ENCODE peak calls at places on chromosomes 7 and 10, in five cellular contexts. One of them, this sample, is unnamed.

GRCh38 chr10:33298893-33299292 is 35.6 kb downstream of the NRP1 start:
- DNase-seq in tibial artery: no peak
- DNase-seq in AG04449: no peak
- DNase-seq in brain microvascular endothelial cell: no peak
- DNase-seq in Panc1: no peak
- DNase-seq in this sample: no peak

GRCh38 chr10:12787297-12787696 is 214.2 kb downstream of the CCDC3 start:
- DNase-seq in tibial artery: no peak
- DNase-seq in AG04449: no peak
- DNase-seq in brain microvascular endothelial cell: no peak
- DNase-seq in Panc1: no peak
- DNase-seq in this sample: no peak

GRCh38 chr10:17599089-17599488 is 18.1 kb downstream of the HACD1 start:
- DNase-seq in tibial artery: no peak
- DNase-seq in AG04449: no peak
- DNase-seq in brain microvascular endothelial cell: peak
- DNase-seq in Panc1: no peak
- DNase-seq in this sample: no peak

GRCh38 chr10:98045785-98046389 is 15.5 kb upstream of the CRTAC1 start:
- DNase-seq in tibial artery: no peak
- DNase-seq in AG04449: no peak
- DNase-seq in brain microvascular endothelial cell: peak
- DNase-seq in Panc1: peak
- DNase-seq in this sample: no peak

GRCh38 chr7:17301491-17302101 is 3.1 kb downstream of the AHR start:
- DNase-seq in tibial artery: no peak
- DNase-seq in AG04449: no peak
- DNase-seq in brain microvascular endothelial cell: peak
- DNase-seq in Panc1: no peak
- DNase-seq in this sample: no peak

GRCh38 chr10:61888744-61889143 is 12.8 kb upstream of the ARID5B start:
- DNase-seq in tibial artery: no peak
- DNase-seq in AG04449: no peak
- DNase-seq in brain microvascular endothelial cell: no peak
- DNase-seq in Panc1: no peak
- DNase-seq in this sample: no peak

GRCh38 chr7:47653550-47654351 is 71.8 kb upstream of the TNS3 start:
- DNase-seq in tibial artery: no peak
- DNase-seq in AG04449: no peak
- DNase-seq in brain microvascular endothelial cell: peak
- DNase-seq in Panc1: no peak
- DNase-seq in this sample: no peak

GRCh38 chr7:20331912-20332317 is 1.2 kb downstream of the ITGB8 start:
- DNase-seq in tibial artery: no peak
- DNase-seq in AG04449: no peak
- DNase-seq in brain microvascular endothelial cell: no peak
- DNase-seq in Panc1: no peak
- DNase-seq in this sample: no peak

GRCh38 chr7:116501425-116502167 is 2.1 kb downstream of the CAV2 start:
- DNase-seq in tibial artery: no peak
- DNase-seq in AG04449: no peak
- DNase-seq in brain microvascular endothelial cell: peak
- DNase-seq in Panc1: no peak
- DNase-seq in this sample: no peak
- H3K4me3 ChIP-seq in tibial artery: peak
- H3K4me3 ChIP-seq in AG04449: peak
- H3K4me3 ChIP-seq in brain microvascular endothelial cell: peak
- H3K4me3 ChIP-seq in Panc1: peak
- H3K4me3 ChIP-seq in this sample: peak

DNA sequence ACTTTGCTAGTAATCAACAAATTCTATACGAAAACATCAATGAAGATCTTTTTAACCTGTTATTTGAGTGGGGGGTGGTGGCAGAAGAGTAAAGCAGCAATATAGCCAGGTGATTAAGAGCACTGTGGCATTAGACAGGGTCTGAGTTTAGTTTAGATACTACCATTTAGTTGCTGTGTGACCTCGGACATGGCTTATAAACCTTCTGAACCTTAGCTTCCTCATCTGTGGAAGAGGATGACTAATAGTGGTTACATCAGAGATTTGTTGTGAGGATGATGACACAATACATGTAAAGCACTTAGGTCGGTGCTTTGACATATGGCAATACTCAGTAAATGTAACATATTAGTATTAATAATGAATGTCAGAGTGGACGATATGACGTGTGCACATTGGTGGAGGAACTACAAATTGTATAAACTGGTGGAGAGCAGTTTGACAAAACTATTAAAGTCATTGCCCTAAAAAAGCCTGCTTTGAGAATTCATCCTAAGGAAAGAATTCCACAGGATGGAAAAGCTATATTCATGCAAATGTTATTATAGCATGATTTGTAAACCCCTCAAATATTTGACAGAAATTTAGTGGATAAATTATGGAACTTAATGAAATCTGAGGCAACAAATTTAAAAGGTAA is 24.3 kb downstream of the SPAG6 start:
- DNase-seq in tibial artery: no peak
- DNase-seq in AG04449: no peak
- DNase-seq in brain microvascular endothelial cell: peak
- DNase-seq in Panc1: peak
- DNase-seq in this sample: no peak
- H3K4me3 ChIP-seq in tibial artery: no peak
- H3K4me3 ChIP-seq in AG04449: no peak
- H3K4me3 ChIP-seq in brain microvascular endothelial cell: no peak
- H3K4me3 ChIP-seq in Panc1: no peak
- H3K4me3 ChIP-seq in this sample: no peak

GRCh38 chr7:151904270-151904669 is 27.4 kb upstream of the PRKAG2 start:
- DNase-seq in tibial artery: peak
- DNase-seq in AG04449: no peak
- DNase-seq in brain microvascular endothelial cell: no peak
- DNase-seq in Panc1: no peak
- DNase-seq in this sample: no peak
- H3K4me3 ChIP-seq in tibial artery: no peak
- H3K4me3 ChIP-seq in AG04449: no peak
- H3K4me3 ChIP-seq in brain microvascular endothelial cell: no peak
- H3K4me3 ChIP-seq in Panc1: no peak
- H3K4me3 ChIP-seq in this sample: no peak

GRCh38 chr10:44966816-44967509 is 7.4 kb downstream of the RASSF4 start:
- DNase-seq in tibial artery: peak
- DNase-seq in AG04449: no peak
- DNase-seq in brain microvascular endothelial cell: no peak
- DNase-seq in Panc1: no peak
- DNase-seq in this sample: no peak

GRCh38 chr10:44966129-44966815 is 6.7 kb downstream of the RASSF4 start:
- DNase-seq in tibial artery: peak
- DNase-seq in AG04449: no peak
- DNase-seq in brain microvascular endothelial cell: no peak
- DNase-seq in Panc1: no peak
- DNase-seq in this sample: no peak

GRCh38 chr10:44968887-44969400 is 9.3 kb downstream of the RASSF4 start:
- DNase-seq in tibial artery: no peak
- DNase-seq in AG04449: no peak
- DNase-seq in brain microvascular endothelial cell: no peak
- DNase-seq in Panc1: no peak
- DNase-seq in this sample: no peak

GRCh38 chr10:44968101-44968886 is 8.7 kb downstream of the RASSF4 start:
- DNase-seq in tibial artery: peak
- DNase-seq in AG04449: no peak
- DNase-seq in brain microvascular endothelial cell: no peak
- DNase-seq in Panc1: no peak
- DNase-seq in this sample: no peak

DNA sequence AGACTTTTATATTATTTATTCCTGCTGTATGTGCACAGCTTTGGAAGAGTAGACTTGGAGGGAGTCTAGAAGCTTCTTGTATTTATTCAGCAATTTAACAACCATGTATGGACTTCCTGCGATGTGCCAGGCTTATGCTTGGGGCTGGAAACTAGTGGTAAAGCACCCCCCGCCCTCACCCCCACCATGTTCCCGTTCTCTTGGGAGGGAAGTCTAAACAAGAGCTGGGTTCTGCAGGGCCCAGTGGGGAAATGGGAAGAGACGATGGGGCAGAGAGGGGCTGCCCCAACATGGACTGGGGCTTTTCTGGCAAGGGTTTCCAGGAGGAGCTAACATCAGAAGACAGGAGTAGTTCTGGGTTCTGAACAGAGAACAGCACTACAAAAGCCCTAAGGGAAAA is 8.0 kb downstream of the RASSF4 start:
- DNase-seq in tibial artery: peak
- DNase-seq in AG04449: no peak
- DNase-seq in brain microvascular endothelial cell: no peak
- DNase-seq in Panc1: no peak
- DNase-seq in this sample: no peak
- H3K4me3 ChIP-seq in tibial artery: no peak
- H3K4me3 ChIP-seq in AG04449: no peak
- H3K4me3 ChIP-seq in brain microvascular endothelial cell: no peak
- H3K4me3 ChIP-seq in Panc1: no peak
- H3K4me3 ChIP-seq in this sample: no peak